ENCODE peak calls at places on chromosomes 2 and 18, in seven cellular contexts. A is BE2C; V is prostate gland; F is heart right ventricle; Y is HCT116; P is IMR-90; Q is CD8-positive, alpha-beta T cell. J is an unnamed sample.
A peak's percentile ranks its signal among the peaks of the same experiment; 100 is the strongest.

GRCh38 chr2:136051001-136051724 is 65.7 kb upstream of the DARS1 start:
- DNase-seq in Q (no peak), Y (no peak), F (no peak), P (no peak), A (no peak), V (no peak), J (no peak)

GRCh38 chr2:109065335-109065734 is 63.7 kb upstream of the SH3RF3 start:
- DNase-seq in P (no peak), Q (no peak), F (peak; percentile 74), A (no peak), V (no peak), Y (no peak), J (no peak)

GRCh38 chr2:140247451-140248205 is 1467.4 kb upstream of the NXPH2 start:
- DNase-seq in A (no peak), F (no peak), P (no peak), V (no peak), Y (no peak), Q (no peak), J (no peak)

GRCh38 chr2:158715352-158715751 is 79.8 kb upstream of the DAPL1 start:
- DNase-seq in A (no peak), F (no peak), P (no peak), Y (no peak), V (no peak), Q (no peak), J (no peak)

GRCh38 chr18:33588361-33588760 is 10.3 kb downstream of the ASXL3 start:
- DNase-seq in V (no peak), F (no peak), Q (no peak), A (no peak), Y (no peak), P (no peak), J (no peak)

GRCh38 chr2:235592430-235592829 is 98.6 kb downstream of the AGAP1 start:
- DNase-seq in F (no peak), A (no peak), Y (no peak), V (no peak), Q (no peak), P (no peak), J (no peak)

GRCh38 chr2:236715077-236715476 is 145.5 kb downstream of the ACKR3 start:
- DNase-seq in F (peak; percentile 20), Q (no peak), P (no peak), A (no peak), V (no peak), Y (no peak), J (no peak)

GRCh38 chr18:49869354-49869753 is 56.0 kb upstream of the ACAA2 start:
- DNase-seq in Y (no peak), V (peak; percentile 52), A (no peak), F (no peak), Q (no peak), P (no peak), J (no peak)

GRCh38 chr2:128770143-128771080 is 451.7 kb upstream of the HS6ST1 start:
- DNase-seq in Y (no peak), P (no peak), Q (no peak), V (no peak), F (no peak), A (no peak), J (no peak)

GRCh38 chr18:3599235-3599634 is 149.3 kb downstream of the TGIF1 start:
- DNase-seq in Q (no peak), F (no peak), A (no peak), Y (no peak), V (no peak), P (no peak), J (no peak)

GRCh38 chr2:237873382-237873781 is 14.0 kb downstream of the RAMP1 start:
- DNase-seq in Y (no peak), A (no peak), V (no peak), P (no peak), F (no peak), Q (no peak), J (no peak)

GRCh38 chr2:75808039-75808438 is 97.3 kb upstream of the GCFC2 start:
- DNase-seq in A (no peak), P (no peak), F (no peak), Q (no peak), Y (no peak), V (no peak), J (no peak)

GRCh38 chr2:9780368-9781130 is 62.7 kb upstream of the TAF1B start:
- DNase-seq in P (no peak), Q (no peak), Y (no peak), V (no peak), F (no peak), A (no peak), J (no peak)

GRCh38 chr2:15633043-15633970 is 41.6 kb downstream of the DDX1 start:
- DNase-seq in P (no peak), A (no peak), V (no peak), Y (no peak), Q (no peak), F (no peak), J (no peak)

GRCh38 chr2:42895134-42895795 is 102.9 kb upstream of the HAAO start:
- DNase-seq in P (peak; percentile 34), F (no peak), Y (no peak), Q (no peak), V (no peak), A (no peak), J (no peak)

GRCh38 chr2:65350714-65351113 is 81.7 kb downstream of the SPRED2 start:
- DNase-seq in P (no peak), V (no peak), F (no peak), A (no peak), Y (no peak), Q (no peak), J (no peak)
- TF ChIP-seq CTCF in P (peak; percentile 22), V (no peak), F (no peak), A (peak; percentile 33), Y (peak; percentile 50), Q (no peak), J (peak; percentile 28)

DNA sequence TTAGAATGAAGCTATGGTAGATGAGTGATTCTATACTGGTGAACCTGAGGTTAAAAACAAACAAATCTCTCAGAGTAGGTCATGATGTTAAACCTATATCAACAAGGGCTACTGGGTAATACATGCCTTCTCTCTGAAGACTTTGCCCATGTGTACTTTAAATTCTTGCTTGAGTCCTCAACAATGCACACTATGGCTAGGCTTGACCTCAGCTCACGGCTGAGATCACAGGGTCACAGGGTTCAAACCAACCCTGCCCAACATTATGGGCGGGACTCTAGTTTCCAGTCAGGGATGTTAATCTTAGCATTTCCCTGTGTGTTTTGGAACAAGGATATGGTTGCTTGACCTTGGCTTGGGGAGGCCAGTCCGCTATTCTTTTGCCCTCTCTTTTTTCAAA is 7.7 kb downstream of the CD28 start:
- DNase-seq in V (no peak), A (no peak), Q (no peak), Y (no peak), P (no peak), F (peak; percentile 42), J (no peak)
- H3K4me3 ChIP-seq in V (no peak overlapping the region), A (no peak overlapping the region), Q (no peak overlapping the region), Y (no peak overlapping the region), P (no peak overlapping the region), F (no peak overlapping the region), J (no peak overlapping the region)

DNA sequence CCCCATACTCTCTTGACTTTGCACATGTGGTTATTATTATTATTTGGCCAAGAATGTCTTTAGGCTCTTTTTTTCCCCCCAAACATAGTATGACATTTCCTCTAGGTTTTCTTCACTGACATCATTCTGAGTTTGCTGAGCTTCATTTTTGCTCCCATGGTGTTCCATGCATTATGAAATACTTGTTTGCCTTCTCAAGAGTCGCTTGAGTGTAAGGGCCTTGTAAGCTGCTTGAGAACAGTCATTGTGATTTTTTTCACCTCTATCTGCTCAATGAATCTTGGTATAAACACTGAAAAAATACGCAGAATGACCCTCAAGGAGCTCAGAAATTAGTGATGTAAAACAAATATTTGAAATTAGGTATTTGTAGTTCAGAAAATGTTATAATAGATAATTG is 688.9 kb downstream of the CNTNAP5 start:
- DNase-seq in V (no peak), Q (no peak), Y (no peak), F (no peak), P (no peak), A (no peak), J (no peak)
- TF ChIP-seq CTCF in V (no peak), Q (no peak), Y (no peak), F (no peak), P (no peak), A (no peak), J (no peak)

DNA sequence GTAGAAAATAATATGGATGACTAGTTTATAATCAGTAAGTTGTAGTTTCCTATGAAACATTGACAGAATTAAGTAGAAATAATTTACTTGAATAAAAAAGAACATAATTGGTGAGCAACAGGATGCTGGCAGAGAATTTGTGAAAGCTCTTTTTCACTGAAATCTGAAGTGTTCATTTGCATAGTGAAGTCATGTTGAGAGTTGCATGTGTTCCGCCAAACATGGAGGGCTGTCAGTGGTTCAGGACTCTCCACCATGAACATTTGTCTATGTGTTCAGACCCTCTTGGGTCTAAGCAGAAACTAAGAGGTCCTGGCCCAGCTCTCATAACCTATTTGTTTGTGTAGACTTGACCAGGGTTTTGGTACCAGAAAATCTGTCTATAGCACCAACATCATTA is 182.5 kb upstream of the LINC00305 start:
- DNase-seq in Y (no peak), V (no peak), P (no peak), A (no peak), F (no peak), Q (no peak), J (no peak)
- H3K4me3 ChIP-seq in Y (no peak overlapping the region), V (no peak overlapping the region), P (no peak overlapping the region), A (no peak overlapping the region), F (no peak overlapping the region), Q (no peak overlapping the region), J (no peak overlapping the region)

J was measured in HFF-Myc.